ENCODE peak calls at places on chromosomes 13 and 19, in ten cellular contexts. L is psoas muscle; F is IMR-90; U is CD8-positive, alpha-beta memory T cell; Q is tibial nerve; Z is mammary epithelial cell; E is astrocyte; T is A549; D is GM23338; N is PC-9. B is an unnamed sample.

GRCh38 chr19:39405930-39406655 is 554 bp upstream of the ZFP36 start:
- DNase-seq in N (peak; percentile 27), E (no peak), U (peak; percentile 94), D (peak; percentile 83), Z (no peak), L (no peak), F (no peak), Q (peak; percentile 82), T (no peak), B (no peak)

GRCh38 chr19:14494910-14495677 is 833 bp downstream of the GIPC1 start:
- DNase-seq in Z (peak; percentile 62), E (no peak), T (no peak), L (no peak), F (no peak), U (no peak), D (no peak), Q (no peak), N (peak; percentile 84), B (no peak)

GRCh38 chr13:76882431-76882830 is 3.8 kb downstream of the KCTD12 start:
- DNase-seq in E (peak; percentile 23), L (no peak), T (no peak), U (no peak), D (no peak), F (no peak), Z (no peak), N (no peak), Q (no peak), B (no peak)

GRCh38 chr13:82654851-82655517 is 1227.3 kb downstream of the SLITRK1 start:
- DNase-seq in F (peak; percentile 82), Q (peak; percentile 70), N (no peak), Z (peak; percentile 75), L (peak; percentile 86), D (no peak), T (no peak), U (no peak), E (peak; percentile 51), B (peak; percentile 43)

GRCh38 chr13:51856998-51857397 is 4.8 kb upstream of the CCDC70 start:
- DNase-seq in U (no peak), Z (no peak), L (no peak), F (no peak), D (no peak), E (no peak), Q (no peak), T (no peak), N (peak; percentile 41), B (no peak)

GRCh38 chr13:109783815-109784589 is 2.4 kb downstream of the IRS2 start:
- DNase-seq in D (peak; percentile 32), Z (no peak), U (no peak), F (no peak), L (peak; percentile 57), T (no peak), N (no peak), E (no peak), Q (no peak), B (no peak)

GRCh38 chr13:77055158-77055557 is 28.2 kb upstream of the FBXL3 start:
- DNase-seq in N (no peak), U (no peak), Q (no peak), Z (no peak), D (no peak), E (no peak), L (no peak), T (no peak), F (no peak), B (no peak)

GRCh38 chr19:35510626-35510964 is 2.9 kb downstream of the DMKN start:
- DNase-seq in U (no peak), N (no peak), D (no peak), T (no peak), L (no peak), F (no peak), Q (no peak), E (no peak), Z (no peak), B (no peak)

GRCh38 chr19:29851769-29852521 is 40.2 kb downstream of the CCNE1 start:
- DNase-seq in N (no peak), U (no peak), Z (no peak), F (no peak), T (no peak), D (no peak), Q (no peak), L (peak; percentile 3), E (no peak), B (no peak)

GRCh38 chr13:36904219-36904618 is 15.8 kb downstream of the SMAD9 start:
- DNase-seq in F (no peak), D (no peak), N (no peak), Z (no peak), U (no peak), E (no peak), Q (no peak), T (no peak), L (no peak), B (no peak)

GRCh38 chr19:55088543-55089265 is 13.0 kb downstream of the EPS8L1 start:
- DNase-seq in F (peak; percentile 43), L (peak; percentile 89), E (no peak), N (peak; percentile 35), U (peak; percentile 84), T (peak; percentile 81), Q (peak; percentile 86), Z (peak; percentile 28), D (peak; percentile 95), B (no peak)

GRCh38 chr19:2751438-2751830 is 11.6 kb upstream of the SLC39A3 start:
- DNase-seq in T (no peak), U (no peak), Q (no peak), L (peak; percentile 46), E (no peak), Z (no peak), F (no peak), N (no peak), D (no peak), B (no peak)

GRCh38 chr13:62250501-62251175 is 835.0 kb upstream of the PCDH20 start:
- DNase-seq in U (no peak), F (no peak), L (no peak), N (no peak), T (no peak), D (no peak), E (no peak), Z (no peak), Q (no peak), B (no peak)

GRCh38 chr13:51105046-51105445 is 6.0 kb downstream of the C13orf42 start:
- DNase-seq in E (no peak), U (no peak), N (no peak), L (no peak), F (no peak), T (no peak), Z (no peak), Q (no peak), D (no peak), B (no peak)

GRCh38 chr19:35118268-35119026 is 2.8 kb downstream of the FXYD3 start:
- DNase-seq in F (no peak), T (no peak), E (no peak), Q (no peak), Z (no peak), U (no peak), L (no peak), N (peak; percentile 71), D (no peak), B (no peak)

GRCh38 chr19:35025969-35026368 is 4.3 kb upstream of the SCN1B start:
- DNase-seq in Z (no peak), L (no peak), T (no peak), N (no peak), F (no peak), Q (no peak), D (no peak), E (no peak), U (no peak), B (no peak)

GRCh38 chr13:114113961-114114360 is 18.5 kb downstream of the RASA3 start:
- DNase-seq in T (no peak), Z (no peak), Q (no peak), E (no peak), U (peak; percentile 44), N (no peak), D (no peak), L (no peak), F (no peak), B (peak; percentile 59)
- H3K4me1 ChIP-seq in T (peaks cover 29% of the 10 kb centered on the region), Z (peaks cover 20% of the 10 kb centered on the region), Q (peaks cover 41% of the 10 kb centered on the region), E (peaks cover 63% of the 10 kb centered on the region), U (peaks cover 82% of the 10 kb centered on the region), N (peaks cover 4% of the 10 kb centered on the region), D (peaks cover 17% of the 10 kb centered on the region), L (peaks cover 57% of the 10 kb centered on the region), F (peaks cover 60% of the 10 kb centered on the region), B (peaks cover 10% of the 10 kb centered on the region)

DNA sequence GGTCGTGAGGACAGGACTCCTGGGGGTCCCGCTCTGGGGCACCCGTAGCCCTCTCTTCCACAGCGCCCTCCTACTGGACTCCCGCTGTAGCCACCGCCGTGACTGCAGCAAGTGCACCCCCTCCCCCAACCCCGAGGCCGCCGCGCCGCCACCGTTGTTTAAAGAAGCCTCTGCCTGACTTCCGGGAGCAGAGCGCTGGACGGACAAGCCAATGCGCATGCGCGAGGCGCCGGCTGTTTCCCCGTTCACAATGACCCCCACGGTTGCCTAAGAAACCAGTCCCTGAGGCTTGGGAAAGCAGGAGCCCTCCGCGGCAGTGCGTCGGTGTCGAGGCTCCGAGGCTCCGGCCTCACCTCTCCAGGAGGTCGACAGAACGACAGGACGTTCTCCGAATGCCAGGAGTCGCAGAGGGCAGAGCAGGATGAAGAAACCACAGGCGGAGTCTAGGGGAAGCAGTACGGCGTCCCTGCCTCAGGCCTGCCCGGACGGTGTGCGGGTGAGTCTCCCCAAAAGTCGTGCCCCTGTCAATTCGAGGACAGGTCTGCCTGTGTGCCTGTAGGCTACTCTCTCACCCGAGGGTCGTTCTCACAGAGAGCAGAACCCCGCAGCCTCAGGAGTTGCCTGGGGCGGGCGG is 70.5 kb upstream of the ZNF420 start:
- DNase-seq in L (peak; percentile 64), N (no peak), F (no peak), Z (peak; percentile 13), D (peak; percentile 19), U (peak; percentile 70), E (peak; percentile 37), Q (no peak), T (no peak), B (no peak)
- H3K27ac ChIP-seq in L (no peak overlapping the region), N (no peak overlapping the region), F (no peak overlapping the region), Z (no peak overlapping the region), D (no peak overlapping the region), U (no peak overlapping the region), E (no peak overlapping the region), Q (no peak overlapping the region), T (no peak overlapping the region), B (no peak overlapping the region)

DNA sequence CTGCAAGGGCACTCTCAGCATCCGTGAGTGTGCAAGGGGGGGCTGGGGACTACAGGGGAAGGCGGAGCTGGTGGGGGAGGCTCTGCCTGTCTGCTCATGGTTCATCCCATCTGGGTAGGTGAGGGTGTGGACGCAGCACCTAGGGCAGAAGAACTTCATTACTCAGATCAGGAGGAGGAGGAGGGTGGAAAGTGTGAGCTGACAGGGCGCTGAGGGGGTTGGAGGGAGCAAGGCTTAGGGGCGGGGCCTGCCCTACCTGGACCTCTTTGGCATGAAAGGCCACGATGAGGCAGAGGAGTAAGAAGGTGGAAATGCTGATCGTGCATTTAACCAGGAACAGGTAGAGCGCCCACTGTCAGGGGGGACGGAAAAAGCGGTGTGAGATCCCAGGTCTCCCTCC is 4.5 kb downstream of the KCNN4 start:
- DNase-seq in T (no peak), E (no peak), Z (no peak), N (no peak), L (peak; percentile 6), U (no peak), D (no peak), Q (no peak), F (no peak), B (no peak)
- H3K4me1 ChIP-seq in T (peaks cover 44% of the 10 kb centered on the region), E (peaks cover 35% of the 10 kb centered on the region), Z (peaks cover 36% of the 10 kb centered on the region), N (peaks cover 36% of the 10 kb centered on the region), L (peaks cover 4% of the 10 kb centered on the region), U (peaks cover 51% of the 10 kb centered on the region), D (peaks cover 36% of the 10 kb centered on the region), Q (peaks cover 36% of the 10 kb centered on the region), F (peaks cover 7% of the 10 kb centered on the region), B (peaks cover 4% of the 10 kb centered on the region)

DNA sequence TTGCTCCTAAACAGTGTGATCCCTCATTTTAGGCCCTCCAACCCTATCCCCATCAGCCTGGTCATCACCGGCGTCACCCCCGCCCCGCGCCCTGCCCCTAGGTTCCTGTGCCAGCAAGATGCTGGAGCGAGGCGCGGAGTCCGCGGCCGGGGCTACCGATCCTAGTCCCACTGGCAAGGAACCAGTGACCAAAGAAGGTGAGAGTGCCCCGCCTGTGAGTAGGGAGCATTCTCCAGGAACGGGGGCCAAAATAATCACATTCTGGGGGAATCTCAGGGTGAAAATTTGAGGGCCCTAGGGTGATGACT is 1.3 kb downstream of the ZNF575 start:
- DNase-seq in U (no peak), Z (no peak), T (no peak), F (no peak), Q (no peak), N (no peak), E (no peak), L (no peak), D (no peak), B (no peak)
- H3K27ac ChIP-seq in U (no peak overlapping the region), Z (no peak overlapping the region), T (no peak overlapping the region), F (no peak overlapping the region), Q (peak overlapping the region; percentile 90), N (no peak overlapping the region), E (no peak overlapping the region), L (peak overlapping the region; percentile 75), D (peak overlapping the region; percentile 43), B (peak overlapping the region; percentile 84)